ENCODE peak calls at places on chromosome 10, in eight cellular contexts. L is pons; H is stimulated activated CD4-positive, alpha-beta T cell treated with anti-CD3 and anti-CD28 coated beads, Interleukin-2, amount 100 ng/mL, for 24 hours; O is lower lobe of right lung; C is stimulated activated CD8-positive, alpha-beta memory T cell treated with anti-CD3 and anti-CD28 coated beads, Interleukin-15, amount 100 ng/mL, for 24 hours; X is dermis blood vessel endothelial cell; U is foreskin melanocyte; R is NCI-H1105. F is an unnamed sample.

GRCh38 chr10:70418229-70418628 is 14.3 kb downstream of the EIF4EBP2 start:
- DNase-seq in L (no peak), H (peak; percentile 11), O (no peak), C (no peak), X (no peak), U (no peak), R (no peak), F (no peak)

GRCh38 chr10:77592946-77593636 is 44.5 kb downstream of the KCNMA1 start:
- DNase-seq in L (peak; percentile 43), H (no peak), O (no peak), C (no peak), X (no peak), U (no peak), R (no peak), F (no peak)

GRCh38 chr10:124629410-124629809 is 114.8 kb downstream of the FAM53B start:
- DNase-seq in L (peak; percentile 90), H (no peak), O (no peak), C (no peak), X (no peak), U (peak; percentile 56), R (no peak), F (no peak)

GRCh38 chr10:112030431-112030830 is 153.1 kb downstream of the GPAM start:
- DNase-seq in L (no peak), H (no peak), O (no peak), C (no peak), X (no peak), U (no peak), R (no peak), F (no peak)

GRCh38 chr10:110664483-110665420 is 20.6 kb downstream of the RBM20 start:
- DNase-seq in L (no peak), H (no peak), O (no peak), C (no peak), X (peak; percentile 54), U (peak; percentile 46), R (no peak), F (no peak)

GRCh38 chr10:87093461-87094372 is 926 bp downstream of the GLUD1 start:
- DNase-seq in L (peak; percentile 56), H (peak; percentile 81), O (peak; percentile 80), C (peak; percentile 23), X (peak; percentile 43), U (peak; percentile 21), R (no peak), F (peak; percentile 82)

GRCh38 chr10:87818505-87819273 is 663 bp upstream of the ATAD1 start:
- DNase-seq in L (peak; percentile 31), H (peak; percentile 67), O (no peak), C (peak; percentile 21), X (peak; percentile 40), U (no peak), R (no peak), F (peak; percentile 58)

GRCh38 chr10:124478517-124478916 is 16.9 kb downstream of the LHPP start:
- DNase-seq in L (no peak), H (no peak), O (no peak), C (no peak), X (no peak), U (no peak), R (no peak), F (no peak)

GRCh38 chr10:12980080-12980656 is 21.3 kb downstream of the CCDC3 start:
- DNase-seq in L (no peak), H (no peak), O (no peak), C (no peak), X (no peak), U (no peak), R (no peak), F (no peak)

GRCh38 chr10:116521424-116522305 is 24.1 kb upstream of the PNLIP start:
- DNase-seq in L (peak; percentile 20), H (peak; percentile 27), O (no peak), C (no peak), X (peak; percentile 66), U (peak; percentile 12), R (no peak), F (no peak)

GRCh38 chr10:110395350-110396283 is 90.9 kb upstream of the SMNDC1 start:
- DNase-seq in L (no peak), H (peak; percentile 37), O (no peak), C (no peak), X (peak; percentile 96), U (no peak), R (no peak), F (peak; percentile 74)

GRCh38 chr10:8061274-8062211 is 7.1 kb downstream of the GATA3 start:
- DNase-seq in L (no peak), H (peak; percentile 57), O (no peak), C (no peak), X (no peak), U (no peak), R (no peak), F (peak; percentile 72)

GRCh38 chr10:92407305-92408016 is 116.5 kb downstream of the MARCHF5 start:
- DNase-seq in L (peak; percentile 12), H (no peak), O (no peak), C (no peak), X (no peak), U (peak; percentile 96), R (no peak), F (no peak)

GRCh38 chr10:105187243-105187642 is 546.2 kb downstream of the SORCS3 start:
- DNase-seq in L (no peak), H (no peak), O (no peak), C (no peak), X (no peak), U (no peak), R (no peak), F (no peak)

GRCh38 chr10:112352044-112352443 is 21.9 kb upstream of the ACSL5 start:
- DNase-seq in L (no peak), H (no peak), O (no peak), C (no peak), X (no peak), U (no peak), R (no peak), F (no peak)

GRCh38 chr10:124962421-124962820 is 20.5 kb downstream of the ZRANB1 start:
- DNase-seq in L (no peak), H (no peak), O (no peak), C (no peak), X (no peak), U (no peak), R (no peak), F (no peak)

GRCh38 chr10:59830601-59831259 is 75.6 kb downstream of the CCDC6 start:
- DNase-seq in L (peak; percentile 69), H (peak; percentile 27), O (no peak), C (no peak), X (peak; percentile 86), U (no peak), R (no peak), F (no peak)

GRCh38 chr10:124755581-124755980 is 11.4 kb upstream of the FAM53B start:
- DNase-seq in L (no peak), H (no peak), O (no peak), C (no peak), X (no peak), U (no peak), R (no peak), F (no peak)

GRCh38 chr10:72322280-72323058 is 32.2 kb downstream of the DNAJB12 start:
- DNase-seq in L (no peak), H (no peak), O (no peak), C (no peak), X (no peak), U (no peak), R (no peak), F (no peak)

GRCh38 chr10:131899695-131900349 is 986 bp upstream of the PPP2R2D start:
- DNase-seq in L (no peak), H (no peak), O (no peak), C (no peak), X (peak; percentile 9), U (peak; percentile 15), R (no peak), F (no peak)

GRCh38 chr10:36473122-36473521 is 652.3 kb upstream of the ANKRD30A start:
- DNase-seq in L (no peak), H (no peak), O (no peak), C (no peak), X (no peak), U (no peak), R (no peak), F (no peak)

GRCh38 chr10:72171175-72171630 is 44.6 kb upstream of the ANAPC16 start:
- DNase-seq in L (no peak), H (no peak), O (peak; percentile 59), C (no peak), X (peak; percentile 93), U (peak; percentile 81), R (no peak), F (no peak)

GRCh38 chr10:32070645-32071044 is 14.4 kb upstream of the KIF5B start:
- DNase-seq in L (no peak), H (no peak), O (no peak), C (no peak), X (no peak), U (no peak), R (no peak), F (no peak)

GRCh38 chr10:117697402-117697801 is 154.9 kb downstream of the EMX2 start:
- DNase-seq in L (no peak), H (no peak), O (no peak), C (no peak), X (no peak), U (no peak), R (no peak), F (no peak)

GRCh38 chr10:110171032-110171431 is 36.4 kb upstream of the MXI1 start:
- DNase-seq in L (no peak), H (no peak), O (no peak), C (no peak), X (no peak), U (no peak), R (no peak), F (no peak)

GRCh38 chr10:4004144-4004543 is 219.1 kb upstream of the KLF6 start:
- DNase-seq in L (no peak), H (no peak), O (no peak), C (no peak), X (no peak), U (no peak), R (no peak), F (no peak)

GRCh38 chr10:123570051-123570897 is 95.9 kb upstream of the GPR26 start:
- DNase-seq in L (no peak), H (no peak), O (no peak), C (no peak), X (no peak), U (no peak), R (no peak), F (no peak)

GRCh38 chr10:58952162-58952561 is 224.3 kb upstream of the PHYHIPL start:
- DNase-seq in L (no peak), H (no peak), O (no peak), C (no peak), X (no peak), U (no peak), R (no peak), F (no peak)

GRCh38 chr10:51468424-51468823 is 231.0 kb downstream of the CSTF2T start:
- DNase-seq in L (no peak), H (no peak), O (no peak), C (no peak), X (no peak), U (no peak), R (no peak), F (no peak)

GRCh38 chr10:37701781-37702493 is 155.5 kb downstream of the ZNF248 start:
- DNase-seq in L (no peak), H (no peak), O (no peak), C (no peak), X (no peak), U (no peak), R (no peak), F (no peak)